ENCODE peak calls at places on chromosomes 3 and 15, in six cellular contexts. Z is DMS153, R is substantia nigra, D is kidney tubule cell, L is RWPE1, C is right lobe of liver. X is an unnamed sample.

GRCh38 chr3:106328224-106328623 is 459.4 kb upstream of the CBLB start:
- DNase-seq in Z (no peak), R (no peak), D (no peak), L (no peak), C (no peak), X (no peak)

GRCh38 chr15:96629501-96629900 is 299.0 kb downstream of the NR2F2 start:
- DNase-seq in Z (no peak), R (peak; percentile 4), D (peak; percentile 45), L (no peak), C (no peak), X (no peak)

GRCh38 chr3:14117468-14118399 is 6.9 kb downstream of the CHCHD4 start:
- DNase-seq in Z (no peak), R (no peak), D (no peak), L (no peak), C (no peak), X (no peak)

GRCh38 chr15:40309344-40309862 is 1.7 kb upstream of the PLCB2 start:
- DNase-seq in Z (no peak), R (no peak), D (no peak), L (no peak), C (no peak), X (no peak)

GRCh38 chr15:88987951-88988671 is 74.9 kb upstream of the MFGE8 start:
- DNase-seq in Z (no peak), R (no peak), D (no peak), L (no peak), C (no peak), X (no peak)

GRCh38 chr3:136366289-136366688 is 116.1 kb downstream of the PCCB start:
- DNase-seq in Z (no peak), R (no peak), D (no peak), L (no peak), C (no peak), X (peak; percentile 52)

GRCh38 chr3:113769551-113769950 is 22.7 kb downstream of the ATP6V1A start:
- DNase-seq in Z (no peak), R (no peak), D (peak; percentile 30), L (peak; percentile 55), C (no peak), X (peak; percentile 36)

GRCh38 chr3:145739926-145740325 is 421.1 kb downstream of the PLOD2 start:
- DNase-seq in Z (no peak), R (no peak), D (peak; percentile 33), L (no peak), C (no peak), X (no peak)

GRCh38 chr15:100867476-100867875 is 12.2 kb upstream of the ALDH1A3 start:
- DNase-seq in Z (no peak), R (no peak), D (no peak), L (no peak), C (no peak), X (no peak)

X was measured in MCF 10A.